ENCODE peak calls at places on chromosome 10, in nine cellular contexts. N is heart right ventricle, P is body of pancreas, K is SJCRH30, M is left lung, H is A673, U is aorta, F is neuronal stem cell, T is tibial nerve. Q is an unnamed sample.

GRCh38 chr10:110498982-110499795 is 1.5 kb downstream of the DUSP5 start:
- DNase-seq in N (peak; percentile 58), P (peak; percentile 42), K (peak; percentile 47), M (no peak), H (peak; percentile 95), U (no peak), F (no peak), T (no peak), Q (peak; percentile 61)

GRCh38 chr10:127426746-127427145 is 122.4 kb upstream of the NPS start:
- DNase-seq in N (no peak), P (no peak), K (no peak), M (no peak), H (no peak), U (no peak), F (no peak), T (no peak), Q (no peak)

GRCh38 chr10:546971-547590 is 142.4 kb downstream of the DIP2C start:
- DNase-seq in N (no peak), P (no peak), K (no peak), M (no peak), H (peak; percentile 52), U (no peak), F (peak; percentile 12), T (no peak), Q (peak; percentile 13)

GRCh38 chr10:80468002-80468401 is 13.9 kb downstream of the TSPAN14 start:
- DNase-seq in N (peak; percentile 81), P (no peak), K (no peak), M (peak; percentile 83), H (no peak), U (peak; percentile 67), F (no peak), T (peak; percentile 66), Q (no peak)

GRCh38 chr10:79322616-79323566 is 24.4 kb upstream of the PPIF start:
- DNase-seq in N (peak; percentile 36), P (no peak), K (peak; percentile 90), M (no peak), H (no peak), U (peak; percentile 89), F (no peak), T (no peak), Q (no peak)

GRCh38 chr10:84537447-84537931 is 209.1 kb downstream of the CCSER2 start:
- DNase-seq in N (peak; percentile 51), P (peak; percentile 67), K (peak; percentile 72), M (no peak), H (peak; percentile 76), U (peak; percentile 63), F (peak; percentile 63), T (no peak), Q (peak; percentile 50)

GRCh38 chr10:8577681-8578080 is 523.2 kb downstream of the GATA3 start:
- DNase-seq in N (no peak), P (no peak), K (no peak), M (no peak), H (no peak), U (no peak), F (no peak), T (no peak), Q (no peak)

GRCh38 chr10:114974625-114975421 is 36.8 kb downstream of the TRUB1 start:
- DNase-seq in N (no peak), P (no peak), K (no peak), M (no peak), H (no peak), U (no peak), F (no peak), T (no peak), Q (no peak)

GRCh38 chr10:113362645-113363091 is 190.2 kb upstream of the HABP2 start:
- DNase-seq in N (no peak), P (no peak), K (peak; percentile 21), M (no peak), H (no peak), U (no peak), F (no peak), T (no peak), Q (no peak)

GRCh38 chr10:90845726-90846125 is 12.1 kb downstream of the HTR7 start:
- DNase-seq in N (no peak), P (no peak), K (no peak), M (no peak), H (no peak), U (no peak), F (no peak), T (no peak), Q (no peak)

GRCh38 chr10:590721-591120 is 98.7 kb downstream of the DIP2C start:
- DNase-seq in N (no peak), P (no peak), K (no peak), M (no peak), H (no peak), U (no peak), F (no peak), T (no peak), Q (no peak)

GRCh38 chr10:34114914-34115313 is 700.2 kb downstream of the PARD3 start:
- DNase-seq in N (no peak), P (no peak), K (no peak), M (no peak), H (no peak), U (no peak), F (no peak), T (no peak), Q (no peak)

GRCh38 chr10:659710-660141 is 29.7 kb downstream of the DIP2C start:
- DNase-seq in N (no peak), P (no peak), K (no peak), M (no peak), H (peak; percentile 21), U (no peak), F (no peak), T (no peak), Q (no peak)

GRCh38 chr10:80453715-80454525 is at the start of gene TSPAN14:
- DNase-seq in N (peak; percentile 83), P (peak; percentile 85), K (peak; percentile 83), M (peak; percentile 97), H (peak; percentile 78), U (peak; percentile 90), F (peak; percentile 79), T (peak; percentile 74), Q (peak; percentile 90)

GRCh38 chr10:95469676-95470075 is 91.5 kb downstream of the SORBS1 start:
- DNase-seq in N (no peak), P (no peak), K (no peak), M (no peak), H (no peak), U (no peak), F (no peak), T (no peak), Q (no peak)

GRCh38 chr10:97571622-97572021 is 957 bp upstream of the ANKRD2 start:
- DNase-seq in N (no peak), P (no peak), K (no peak), M (no peak), H (no peak), U (no peak), F (no peak), T (no peak), Q (no peak)

DNA sequence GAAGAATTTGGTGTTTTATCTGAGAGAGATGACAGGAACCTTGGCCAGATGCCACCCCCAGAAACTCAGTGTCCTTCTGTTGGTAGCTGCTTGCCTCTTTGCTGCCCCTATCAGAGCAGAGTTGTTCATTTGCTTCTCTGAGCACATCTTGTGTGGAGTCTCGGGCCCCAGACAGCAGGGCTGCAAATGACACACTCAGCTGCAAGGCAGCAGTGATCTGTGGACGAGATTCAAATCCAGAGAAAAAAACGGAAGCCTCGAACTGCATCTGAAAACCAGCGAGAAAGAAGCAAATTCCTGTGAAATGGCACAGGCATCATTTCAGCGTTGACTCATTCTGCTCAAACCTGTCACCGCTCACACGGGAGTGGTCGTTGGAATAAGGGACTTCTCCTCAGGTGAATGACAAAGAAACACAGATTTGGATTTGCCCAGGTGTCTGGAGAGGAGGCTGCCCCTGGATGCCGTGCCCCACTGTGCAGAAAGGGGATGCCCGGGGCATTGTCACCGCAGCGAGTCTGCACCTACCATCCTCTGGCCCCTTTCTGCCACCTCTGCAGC is 144.7 kb downstream of the PFKFB3 start:
- DNase-seq in N (no peak), P (no peak), K (no peak), M (no peak), H (peak; percentile 20), U (no peak), F (no peak), T (no peak), Q (no peak)
- H3K4me3 ChIP-seq in N (no peak overlapping the region), P (no peak overlapping the region), K (no peak overlapping the region), M (no peak overlapping the region), H (no peak overlapping the region), U (no peak overlapping the region), F (no peak overlapping the region), T (no peak overlapping the region), Q (no peak overlapping the region)

DNA sequence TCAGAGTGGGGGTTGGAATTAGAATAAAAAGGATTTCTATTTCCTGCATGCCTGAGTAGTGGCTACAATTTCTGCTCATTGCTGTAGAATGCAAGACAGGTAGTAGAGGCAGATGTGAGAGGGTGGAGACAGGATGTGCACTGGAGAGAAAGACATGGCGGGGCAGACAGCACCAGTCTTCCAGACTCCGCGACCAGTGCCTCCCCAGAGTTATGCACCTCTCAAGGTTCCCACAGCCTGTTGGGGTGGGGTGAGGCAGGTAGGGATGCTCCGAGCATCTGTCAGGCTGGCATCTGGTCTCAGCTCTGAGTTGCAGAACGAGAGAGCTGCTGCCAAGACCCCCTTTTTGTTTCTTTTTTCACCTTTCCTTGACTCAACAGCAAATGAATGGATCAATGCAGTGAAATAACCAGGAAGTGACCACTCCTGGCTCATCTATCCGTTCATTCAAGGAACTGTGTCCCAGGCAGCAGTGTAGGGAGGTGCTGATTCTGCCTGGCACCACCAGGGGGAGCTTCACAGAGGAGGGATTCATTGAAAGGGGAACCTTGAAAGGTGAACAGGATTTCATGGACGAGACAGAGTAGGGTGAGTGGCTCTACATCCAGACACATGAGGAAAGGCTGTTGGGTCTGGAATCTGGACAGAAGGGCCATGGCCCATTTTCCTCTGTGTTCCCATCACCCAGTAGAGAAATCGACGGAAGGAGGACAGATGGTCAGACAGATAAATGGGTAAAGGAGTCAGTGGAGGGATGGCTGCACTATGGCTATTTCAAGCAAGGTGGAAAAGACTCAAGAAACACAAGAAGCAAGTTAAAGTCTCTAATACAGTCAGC is 17.2 kb upstream of the SLC18A3 start:
- DNase-seq in N (peak; percentile 32), P (peak; percentile 65), K (peak; percentile 69), M (no peak), H (peak; percentile 76), U (no peak), F (no peak), T (no peak), Q (peak; percentile 55)
- H3K36me3 ChIP-seq in N (no peaks in the 10 kb centered on the region), P (no peaks in the 10 kb centered on the region), K (no peaks in the 10 kb centered on the region), M (no peaks in the 10 kb centered on the region), H (no peaks in the 10 kb centered on the region), U (no peaks in the 10 kb centered on the region), F (no peaks in the 10 kb centered on the region), T (no peaks in the 10 kb centered on the region), Q (no peaks in the 10 kb centered on the region)

GRCh38 chr10:19930936-19931859 is 115.0 kb downstream of the PLXDC2 start:
- DNase-seq in N (no peak), P (peak; percentile 30), K (peak; percentile 54), M (no peak), H (peak; percentile 85), U (peak; percentile 61), F (no peak), T (no peak), Q (peak; percentile 27)
- H3K27ac ChIP-seq in N (peak overlapping the region; percentile 76), P (no peak overlapping the region), K (no peak overlapping the region), M (peak overlapping the region; percentile 50), H (peak overlapping the region; percentile 45), U (peak overlapping the region; percentile 97), F (no peak overlapping the region), T (peak overlapping the region; percentile 65), Q (no peak overlapping the region)

DNA sequence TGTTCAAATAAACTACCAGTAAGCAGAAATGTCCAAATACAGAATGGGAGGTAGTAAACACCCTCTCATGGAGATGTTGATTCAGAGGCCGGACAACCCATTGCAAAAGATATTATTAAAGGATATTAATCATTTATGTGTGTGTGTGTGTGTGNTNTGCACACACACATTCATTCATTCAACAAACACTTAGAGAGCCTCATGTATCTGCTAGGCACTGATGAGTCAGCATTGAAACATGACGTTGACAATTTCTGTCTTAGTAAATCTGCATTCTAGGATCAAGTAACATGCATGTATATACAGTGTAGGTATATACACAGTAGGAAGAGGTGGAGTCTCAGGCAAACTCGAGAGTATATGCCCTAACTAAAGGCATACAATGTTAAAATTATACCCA is 187.0 kb downstream of the ZNF365 start:
- DNase-seq in N (no peak), P (no peak), K (no peak), M (no peak), H (no peak), U (no peak), F (no peak), T (no peak), Q (no peak)
- H3K4me3 ChIP-seq in N (no peak overlapping the region), P (no peak overlapping the region), K (no peak overlapping the region), M (no peak overlapping the region), H (no peak overlapping the region), U (no peak overlapping the region), F (no peak overlapping the region), T (no peak overlapping the region), Q (no peak overlapping the region)

Q was measured in WERI-Rb-1.